ENCODE peak calls at places on chromosomes 3 and 15, in seven cellular contexts. X, A, V, N, D, E and S are unnamed samples.

GRCh38 chr3:112111785-112112402 is 21.2 kb downstream of the GCSAM start:
- DNase-seq in X (peak), A (peak), V (no peak), N (peak), D (peak), E (peak), S (peak)

GRCh38 chr3:65052101-65052500 is 364.3 kb upstream of the ADAMTS9 start:
- DNase-seq in X (no peak), A (no peak), V (no peak), N (no peak), D (no peak), E (no peak), S (no peak)

GRCh38 chr3:188946837-188947236 is 224.9 kb upstream of the TPRG1 start:
- DNase-seq in X (no peak), A (no peak), V (no peak), N (no peak), D (peak), E (no peak), S (no peak)

GRCh38 chr3:191775451-191776233 is 314.7 kb downstream of the PYDC2 start:
- DNase-seq in X (no peak), A (no peak), V (no peak), N (peak), D (no peak), E (no peak), S (no peak)

GRCh38 chr3:147119346-147119745 is 287.0 kb downstream of the ZIC4 start:
- DNase-seq in X (no peak), A (no peak), V (no peak), N (no peak), D (no peak), E (no peak), S (no peak)

GRCh38 chr3:64109438-64109837 is 86.1 kb upstream of the PSMD6 start:
- DNase-seq in X (no peak), A (no peak), V (no peak), N (no peak), D (peak), E (no peak), S (no peak)

GRCh38 chr15:31857194-31857593 is 173.1 kb upstream of the CHRNA7 start:
- DNase-seq in X (no peak), A (no peak), V (no peak), N (no peak), D (no peak), E (no peak), S (no peak)

GRCh38 chr3:126266291-126266840 is 86.0 kb upstream of the ALDH1L1 start:
- DNase-seq in X (peak), A (no peak), V (peak), N (no peak), D (peak), E (peak), S (no peak)

GRCh38 chr3:39121626-39122025 is 14.1 kb downstream of the TTC21A start:
- DNase-seq in X (no peak), A (peak), V (no peak), N (no peak), D (no peak), E (no peak), S (no peak)

GRCh38 chr3:39118931-39119660 is 11.6 kb downstream of the TTC21A start:
- DNase-seq in X (no peak), A (no peak), V (no peak), N (no peak), D (no peak), E (no peak), S (no peak)

GRCh38 chr3:39114456-39114855 is 7.0 kb downstream of the TTC21A start:
- DNase-seq in X (no peak), A (no peak), V (no peak), N (no peak), D (no peak), E (no peak), S (no peak)

GRCh38 chr3:39115870-39116269 is 8.4 kb downstream of the TTC21A start:
- DNase-seq in X (no peak), A (no peak), V (no peak), N (no peak), D (no peak), E (no peak), S (no peak)

DNA sequence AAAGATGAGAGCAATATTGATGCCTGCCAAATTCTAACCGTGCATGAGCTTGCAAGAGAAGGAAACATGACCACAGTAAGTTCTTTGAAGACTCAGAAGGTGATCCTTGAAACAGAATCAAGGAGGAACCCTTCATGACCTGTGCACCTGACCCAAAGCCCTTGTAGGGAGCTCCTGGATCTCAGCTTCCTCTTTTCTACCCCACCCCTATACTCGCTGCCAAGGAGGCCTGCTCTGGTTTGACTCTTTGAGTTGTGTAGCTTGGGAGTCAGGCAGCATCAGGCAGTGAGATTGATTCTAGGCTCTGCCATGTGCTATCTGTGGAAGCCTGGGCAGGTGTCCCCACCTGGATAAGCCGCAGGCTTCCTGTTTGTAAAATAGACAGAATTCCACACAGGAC is 10.6 kb downstream of the TTC21A start:
- DNase-seq in X (no peak), A (no peak), V (no peak), N (no peak), D (no peak), E (no peak), S (no peak)
- H3K4me3 ChIP-seq in X (no peak), A (no peak), V (no peak), N (no peak), D (no peak), E (no peak), S (no peak)

DNA sequence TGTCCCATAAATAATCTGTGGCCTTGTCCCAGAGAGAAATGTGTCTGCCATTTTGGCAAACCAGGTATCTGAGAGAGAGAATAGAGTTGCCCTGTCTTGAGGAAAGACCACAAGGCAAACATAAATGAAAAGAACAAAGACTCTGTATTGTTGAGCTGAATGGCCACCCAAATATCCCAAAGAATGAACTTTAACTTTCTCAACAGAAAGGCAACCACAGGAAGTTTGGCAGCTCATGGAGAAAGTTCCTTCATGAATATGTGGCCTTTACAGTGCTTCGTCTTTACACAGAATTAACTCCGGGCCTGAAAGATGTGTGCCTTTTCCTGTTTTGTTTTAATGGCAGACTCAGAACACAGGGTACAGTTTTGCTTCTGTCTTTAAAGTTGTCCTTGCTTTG is 41.4 kb upstream of the THBS1 start:
- DNase-seq in X (no peak), A (no peak), V (no peak), N (no peak), D (no peak), E (no peak), S (no peak)
- TF ChIP-seq CTCF in X (no peak), A (no peak), V (no peak), N (no peak), D (no peak), E (no peak), S (no peak)

GRCh38 chr3:169667710-169668080 is 4.2 kb upstream of the MECOM start:
- DNase-seq in X (no peak), A (no peak), V (no peak), N (no peak), D (no peak), E (no peak), S (no peak)

GRCh38 chr3:169667380-169667671 is 3.8 kb upstream of the MECOM start:
- DNase-seq in X (no peak), A (no peak), V (no peak), N (no peak), D (no peak), E (no peak), S (no peak)

GRCh38 chr3:169668081-169668956 is 4.8 kb upstream of the MECOM start:
- DNase-seq in X (no peak), A (no peak), V (no peak), N (peak), D (peak), E (peak), S (no peak)

GRCh38 chr3:169668957-169669681 is 5.6 kb upstream of the MECOM start:
- DNase-seq in X (peak), A (no peak), V (peak), N (peak), D (peak), E (peak), S (no peak)

GRCh38 chr3:169669816-169670215 is 6.3 kb upstream of the MECOM start:
- DNase-seq in X (no peak), A (no peak), V (no peak), N (no peak), D (no peak), E (no peak), S (no peak)
- H3K4me3 ChIP-seq in X (no peak), A (no peak), V (peak), N (no peak), D (no peak), E (no peak), S (no peak)

DNA sequence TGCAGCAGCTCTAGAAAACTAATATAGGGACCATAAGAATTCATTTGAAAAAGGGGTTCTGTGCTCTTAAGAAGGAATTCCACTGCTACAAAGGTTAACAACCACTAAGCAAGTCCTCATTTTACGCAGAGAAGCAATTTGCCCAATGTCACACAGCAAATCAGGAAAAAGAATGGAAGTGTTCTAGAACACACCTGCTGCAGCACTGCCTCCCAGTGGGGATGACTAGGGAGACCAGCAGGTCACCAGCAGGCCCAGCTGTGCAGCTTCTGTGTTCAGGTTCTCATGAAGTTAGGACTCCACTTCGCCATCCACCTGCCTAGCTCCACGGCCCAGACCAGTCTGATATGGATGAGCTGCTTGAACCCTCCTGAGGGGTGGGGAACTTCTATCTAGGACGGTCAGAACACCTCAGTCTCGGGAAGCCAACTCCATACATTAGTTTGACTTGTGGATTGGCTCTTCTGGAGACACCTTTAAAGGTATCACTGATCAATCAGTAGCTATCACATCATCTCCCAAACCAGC is 18.6 kb downstream of the POMGNT2 start:
- DNase-seq in X (no peak), A (no peak), V (no peak), N (no peak), D (no peak), E (no peak), S (no peak)
- TF ChIP-seq CTCF in X (peak), A (no peak), V (no peak), N (peak), D (peak), E (peak), S (no peak)

GRCh38 chr3:115834068-115834467 is 210.8 kb downstream of the GAP43 start:
- DNase-seq in X (no peak), A (no peak), V (no peak), N (peak), D (no peak), E (peak), S (no peak)
- H3K4me3 ChIP-seq in X (no peak), A (no peak), V (no peak), N (no peak), D (no peak), E (no peak), S (no peak)